ENCODE peak calls at places on chromosomes 7 and 10, in four cellular contexts. U is HepG2, X is upper lobe of left lung, Z is transverse colon. P is an unnamed sample.

GRCh38 chr10:88149906-88150305 is 286.5 kb downstream of the PTEN start:
- DNase-seq in U (no peak), X (no peak), Z (no peak), P (no peak)

GRCh38 chr10:86349940-86350630 is 16.5 kb downstream of the GRID1 start:
- DNase-seq in U (no peak), X (no peak), Z (no peak), P (no peak)

GRCh38 chr10:12741255-12741915 is 260.1 kb downstream of the CCDC3 start:
- DNase-seq in U (no peak), X (no peak), Z (no peak), P (no peak)

GRCh38 chr10:31100176-31100575 is 68.5 kb upstream of the ZNF438 start:
- DNase-seq in U (no peak), X (no peak), Z (no peak), P (no peak)

GRCh38 chr7:36034020-36034419 is 119.0 kb upstream of the EEPD1 start:
- DNase-seq in U (no peak), X (no peak), Z (no peak), P (no peak)

GRCh38 chr10:89352039-89352597 is 24.3 kb downstream of the IFIT3 start:
- DNase-seq in U (peak), X (peak), Z (peak), P (no peak)

GRCh38 chr7:155188821-155189599 is 108.7 kb upstream of the INSIG1 start:
- DNase-seq in U (no peak), X (no peak), Z (no peak), P (no peak)

GRCh38 chr7:51246258-51247245 is 70.1 kb downstream of the COBL start:
- DNase-seq in U (no peak), X (no peak), Z (no peak), P (no peak)

GRCh38 chr7:20331231-20331880 is 656 bp downstream of the ITGB8 start:
- DNase-seq in U (no peak), X (peak), Z (peak), P (peak)

GRCh38 chr10:114273910-114274309 is 34.9 kb downstream of the VWA2 start:
- DNase-seq in U (no peak), X (no peak), Z (no peak), P (no peak)

GRCh38 chr7:46494026-46494425 is 573.0 kb upstream of the IGFBP3 start:
- DNase-seq in U (no peak), X (no peak), Z (no peak), P (no peak)

GRCh38 chr10:102409604-102410426 is 8.8 kb downstream of the PSD start:
- DNase-seq in U (no peak), X (no peak), Z (no peak), P (no peak)

GRCh38 chr10:102408728-102409603 is 9.6 kb downstream of the PSD start:
- DNase-seq in U (no peak), X (no peak), Z (peak), P (no peak)

GRCh38 chr10:102407641-102407943 is 11.0 kb downstream of the PSD start:
- DNase-seq in U (no peak), X (no peak), Z (no peak), P (no peak)

GRCh38 chr10:102410427-102411073 is 8.0 kb downstream of the PSD start:
- DNase-seq in U (no peak), X (no peak), Z (no peak), P (no peak)

GRCh38 chr10:102408081-102408727 is 10.4 kb downstream of the PSD start:
- DNase-seq in U (no peak), X (no peak), Z (peak), P (no peak)
- TF ChIP-seq EP300 in U (no peak), X (no peak), Z (peak), P (no peak)

DNA sequence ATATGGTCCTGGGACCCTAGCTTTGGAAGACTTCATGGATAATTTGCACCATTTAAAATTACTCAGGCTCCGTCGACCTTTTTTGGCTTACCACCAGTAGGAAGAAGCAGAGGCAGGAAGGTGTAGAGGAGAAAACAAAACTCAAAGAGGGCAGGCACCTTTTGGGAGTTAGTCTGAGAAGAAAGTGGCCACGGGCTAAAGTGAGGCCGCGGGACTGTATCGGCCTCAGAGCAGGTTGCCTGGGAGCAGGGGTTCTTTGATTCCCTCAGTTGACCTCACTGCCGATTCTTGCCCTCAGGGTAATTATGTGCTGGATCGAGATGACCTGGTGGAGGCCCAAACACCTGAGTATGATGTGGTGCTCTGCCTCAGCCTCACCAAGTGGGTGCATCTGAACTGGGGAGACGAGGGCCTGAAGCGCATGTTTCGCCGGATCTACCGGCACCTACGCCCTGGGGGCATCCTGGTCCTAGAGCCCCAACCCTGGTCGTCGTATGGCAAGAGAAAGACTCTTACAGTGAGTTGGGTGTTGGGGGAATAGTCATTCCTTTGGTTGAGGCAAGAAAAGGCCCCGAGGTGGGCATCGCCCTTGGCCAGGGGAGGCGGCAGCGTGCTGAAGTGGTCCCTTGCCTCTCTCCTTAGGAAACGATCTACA is 3.1 kb downstream of the MEPCE start:
- DNase-seq in U (no peak), X (no peak), Z (no peak), P (no peak)
- TF ChIP-seq POLR2A in U (no peak), X (no peak), Z (no peak), P (no peak)

GRCh38 chr7:6127129-6127490 is 95.9 kb downstream of the ANKRD61 start:
- DNase-seq in U (no peak), X (no peak), Z (no peak), P (no peak)

GRCh38 chr7:6128205-6128604 is 97.0 kb downstream of the ANKRD61 start:
- DNase-seq in U (no peak), X (no peak), Z (no peak), P (no peak)

GRCh38 chr7:6133249-6133648 is 102.1 kb downstream of the ANKRD61 start:
- DNase-seq in U (no peak), X (no peak), Z (no peak), P (no peak)

GRCh38 chr7:6130007-6130587 is 98.9 kb downstream of the ANKRD61 start:
- DNase-seq in U (no peak), X (no peak), Z (no peak), P (no peak)
- TF ChIP-seq EP300 in U (no peak), X (no peak), Z (no peak), P (no peak)

GRCh38 chr10:84329094-84329611 is 764 bp downstream of the CCSER2 start:
- DNase-seq in U (peak), X (peak), Z (peak), P (no peak)
- TF ChIP-seq POLR2A in U (no peak), X (no peak), Z (no peak), P (no peak)

DNA sequence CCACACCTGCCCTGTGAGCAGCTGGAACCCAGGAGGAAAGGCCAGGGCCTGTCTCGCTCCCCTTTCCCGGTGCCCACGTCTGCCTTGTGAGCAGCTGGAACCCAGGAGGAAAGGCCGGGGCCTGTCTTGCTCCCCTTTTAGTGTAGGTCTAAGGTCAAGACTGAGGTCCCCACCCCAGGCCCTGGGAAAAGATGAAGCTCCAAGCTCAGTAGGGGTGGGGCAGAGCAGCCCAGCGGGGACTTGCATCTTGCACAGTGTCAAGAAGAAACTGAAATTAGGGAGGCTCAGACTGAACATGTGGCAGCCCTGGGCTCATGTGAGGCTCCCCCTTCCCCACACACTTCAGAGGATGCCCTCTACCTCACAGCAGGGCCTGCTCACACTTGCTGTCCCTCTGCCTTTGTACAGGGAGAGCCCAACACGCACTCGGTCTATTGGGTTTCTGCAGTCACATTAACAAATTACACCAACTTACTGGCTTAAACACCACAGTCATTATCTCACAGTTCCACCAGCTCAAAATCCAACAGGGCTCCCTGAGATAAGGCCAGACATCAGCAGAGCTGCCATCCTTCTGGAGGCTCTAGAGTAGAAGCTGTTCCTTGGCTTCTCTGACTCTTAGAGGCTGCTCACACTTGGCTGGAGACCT is 12.4 kb downstream of the POLL start:
- DNase-seq in U (no peak), X (no peak), Z (no peak), P (no peak)
- TF ChIP-seq EP300 in U (no peak), X (no peak), Z (no peak), P (no peak)

DNA sequence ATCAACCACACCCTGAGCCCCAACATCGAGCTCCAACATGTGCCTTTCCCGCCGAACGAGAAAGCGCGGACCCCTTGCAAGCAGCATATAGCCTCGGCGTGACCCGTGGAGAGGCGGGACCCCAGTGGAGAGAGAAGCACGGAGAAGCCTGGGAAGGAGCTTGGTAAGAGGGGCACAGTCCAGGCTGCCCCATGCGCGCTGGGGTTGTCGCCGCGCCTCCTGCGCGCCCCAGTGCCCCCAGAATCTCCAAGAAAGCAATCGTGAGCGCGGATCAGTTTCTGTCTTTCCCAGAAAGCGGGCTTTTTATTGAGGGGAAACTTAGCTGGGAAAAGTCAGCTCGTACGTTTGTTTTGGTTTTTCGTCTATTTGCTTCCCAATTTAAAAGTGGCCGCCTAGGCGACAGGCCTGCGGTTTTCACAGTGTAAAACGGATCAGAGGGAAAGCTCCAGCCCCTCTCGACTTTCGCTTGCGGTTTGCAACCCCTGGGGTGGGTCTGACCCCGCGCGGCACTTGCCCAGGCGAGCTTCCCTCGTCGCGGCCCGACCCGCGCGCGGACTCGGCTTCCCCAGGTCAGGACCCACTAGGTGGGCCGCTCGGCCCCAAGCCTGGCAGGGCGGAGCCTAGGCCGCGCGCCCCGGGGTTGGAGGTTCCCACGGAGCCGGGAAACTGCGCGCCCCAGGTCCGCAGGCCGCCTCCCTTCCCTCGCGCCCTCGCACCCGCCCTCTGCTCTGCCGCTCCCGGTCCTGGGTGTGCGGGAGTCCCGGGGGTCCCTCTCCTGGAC is 31.1 kb downstream of the SKIDA1 start:
- DNase-seq in U (no peak), X (no peak), Z (no peak), P (no peak)
- TF ChIP-seq POLR2A in U (no peak), X (no peak), Z (no peak), P (no peak)

GRCh38 chr10:98340261-98340675 is 72.3 kb upstream of the LOXL4 start:
- DNase-seq in U (no peak), X (no peak), Z (no peak), P (no peak)
- TF ChIP-seq EP300 in U (no peak), X (no peak), Z (no peak), P (no peak)